ENCODE peak calls at places on chromosome 2, in four cellular contexts. T is iPS-NIHi11, V is stromal cell of bone marrow, Q is HT1080. O is an unnamed sample.

GRCh38 chr2:143431316-143431715 is 302.1 kb downstream of the ARHGAP15 start:
- DNase-seq in Q (no peak), T (no peak), V (no peak), O (no peak)

GRCh38 chr2:33267745-33268144 is 208.7 kb upstream of the RASGRP3 start:
- DNase-seq in V (peak), T (no peak), Q (no peak), O (no peak)

GRCh38 chr2:232522014-232522854 is 2.0 kb downstream of the PRSS56 start:
- DNase-seq in V (peak), Q (no peak), T (peak), O (peak)

GRCh38 chr2:27071990-27072830 is 756 bp upstream of the OST4 start:
- DNase-seq in Q (peak), V (no peak), T (peak), O (peak)

GRCh38 chr2:206160124-206160806 is 570 bp downstream of the EEF1B2 start:
- DNase-seq in V (no peak), T (peak), Q (no peak), O (no peak)

GRCh38 chr2:168935810-168936581 is 34.9 kb downstream of the G6PC2 start:
- DNase-seq in T (no peak), V (peak), Q (peak), O (no peak)

GRCh38 chr2:201797175-201797840 is 9.0 kb upstream of the CDK15 start:
- DNase-seq in Q (peak), T (no peak), V (peak), O (no peak)

GRCh38 chr2:137228566-137228965 is 463.2 kb downstream of the THSD7B start:
- DNase-seq in T (no peak), Q (peak), V (no peak), O (no peak)

GRCh38 chr2:99818842-99819241 is 323.5 kb downstream of the AFF3 start:
- DNase-seq in V (no peak), Q (peak), T (no peak), O (no peak)

GRCh38 chr2:42008241-42008911 is 39.4 kb upstream of the PKDCC start:
- DNase-seq in V (no peak), Q (no peak), T (no peak), O (no peak)

GRCh38 chr2:126761981-126762878 is 106.3 kb downstream of the GYPC start:
- DNase-seq in Q (no peak), T (no peak), V (no peak), O (no peak)

O was measured in GM23338.